ENCODE peak calls at places on chromosomes 2 and 18, in four cellular contexts. X is IMR-90, R is H1, M is H9. I is an unnamed sample.

GRCh38 chr2:138707424-138708074 is 72.6 kb downstream of the NXPH2 start:
- DNase-seq in X (peak), R (no peak), M (no peak), I (no peak)

GRCh38 chr2:137659616-137660015 is 304.7 kb upstream of the HNMT start:
- DNase-seq in X (no peak), R (no peak), M (no peak), I (no peak)

GRCh38 chr2:210654091-210654490 is 97.7 kb downstream of the CPS1 start:
- DNase-seq in X (peak), R (no peak), M (no peak), I (no peak)

GRCh38 chr2:19850526-19851050 is 51.2 kb downstream of the TTC32 start:
- DNase-seq in X (no peak), R (no peak), M (peak), I (no peak)

GRCh38 chr18:65326831-65327230 is 424.0 kb upstream of the CDH7 start:
- DNase-seq in X (no peak), R (no peak), M (no peak), I (no peak)

GRCh38 chr2:143440619-143441018 is 311.4 kb downstream of the ARHGAP15 start:
- DNase-seq in X (no peak), R (no peak), M (no peak), I (no peak)

GRCh38 chr2:80326214-80326613 is 21.7 kb upstream of the LRRTM1 start:
- DNase-seq in X (peak), R (no peak), M (no peak), I (no peak)

GRCh38 chr2:158079672-158080071 is 22.0 kb upstream of the UPP2 start:
- DNase-seq in X (peak), R (no peak), M (no peak), I (no peak)

GRCh38 chr2:127479219-127479825 is 47.0 kb downstream of the IWS1 start:
- DNase-seq in X (peak), R (no peak), M (no peak), I (peak)

GRCh38 chr2:50863856-50864255 is 168.1 kb downstream of the NRXN1 start:
- DNase-seq in X (no peak), R (no peak), M (no peak), I (peak)

GRCh38 chr2:6434396-6434795 is 431.3 kb downstream of the CMPK2 start:
- DNase-seq in X (no peak), R (no peak), M (no peak), I (no peak)

GRCh38 chr2:118940008-118940407 is 2.0 kb upstream of the MARCO start:
- DNase-seq in X (no peak), R (no peak), M (no peak), I (no peak)

GRCh38 chr2:54459037-54459441 is 2.9 kb downstream of the SPTBN1 start:
- DNase-seq in X (peak), R (no peak), M (no peak), I (no peak)

GRCh38 chr2:149065236-149065635 is 26.7 kb downstream of the LYPD6B start:
- DNase-seq in X (peak), R (no peak), M (no peak), I (no peak)

GRCh38 chr2:136664713-136665112 is 100.6 kb upstream of the THSD7B start:
- DNase-seq in X (no peak), R (no peak), M (no peak), I (no peak)

GRCh38 chr18:49257609-49258008 is 202.8 kb downstream of the DYM start:
- DNase-seq in X (no peak), R (no peak), M (no peak), I (no peak)

GRCh38 chr18:48994044-48994651 is 43.4 kb upstream of the SMAD7 start:
- DNase-seq in X (peak), R (no peak), M (no peak), I (no peak)

GRCh38 chr2:22826658-22827165 is 558.3 kb upstream of the KLHL29 start:
- DNase-seq in X (no peak), R (no peak), M (no peak), I (no peak)

GRCh38 chr2:56450083-56450482 is 266.3 kb downstream of the CCDC85A start:
- DNase-seq in X (no peak), R (no peak), M (no peak), I (no peak)

GRCh38 chr2:160168878-160169277 is 31.2 kb downstream of the ITGB6 start:
- DNase-seq in X (no peak), R (no peak), M (no peak), I (no peak)

GRCh38 chr2:11691071-11691660 is 21.2 kb upstream of the NTSR2 start:
- DNase-seq in X (no peak), R (no peak), M (no peak), I (no peak)

GRCh38 chr2:86201951-86202692 is 2.9 kb downstream of the MRPL35 start:
- DNase-seq in X (no peak), R (no peak), M (no peak), I (no peak)

DNA sequence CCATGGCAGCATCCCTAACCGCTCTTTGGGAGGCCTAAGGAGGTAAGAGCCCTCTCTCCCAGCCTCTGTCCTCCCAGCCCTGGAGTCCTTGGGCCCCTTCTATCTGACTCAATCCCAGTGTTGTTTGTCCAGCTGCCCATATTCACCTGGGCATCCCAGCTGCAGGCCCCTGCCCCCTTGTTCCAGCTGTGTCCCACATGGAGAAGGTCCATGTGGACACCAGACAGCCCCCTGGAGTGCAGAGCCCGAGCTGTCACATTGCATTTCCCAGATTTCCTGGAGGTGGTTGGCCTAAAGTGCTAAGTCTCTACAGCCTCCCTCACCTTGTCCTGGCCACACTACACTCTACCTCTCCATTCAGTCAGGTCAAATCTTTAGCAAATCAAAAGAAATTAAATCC is 42.5 kb downstream of the PSD4 start:
- DNase-seq in X (no peak), R (no peak), M (no peak), I (no peak)
- H4K91ac ChIP-seq in X (no peak), R (no peak), M (no peak), I (no peak)

GRCh38 chr2:181807526-181807925 is 84.0 kb upstream of the ITPRID2 start:
- DNase-seq in X (no peak), R (no peak), M (no peak), I (no peak)

GRCh38 chr2:181813963-181814565 is 77.5 kb upstream of the ITPRID2 start:
- DNase-seq in X (peak), R (no peak), M (no peak), I (no peak)

GRCh38 chr2:181818036-181818680 is 73.4 kb upstream of the ITPRID2 start:
- DNase-seq in X (no peak), R (no peak), M (no peak), I (no peak)

GRCh38 chr2:181810823-181811695 is 80.5 kb upstream of the ITPRID2 start:
- DNase-seq in X (peak), R (no peak), M (no peak), I (no peak)

DNA sequence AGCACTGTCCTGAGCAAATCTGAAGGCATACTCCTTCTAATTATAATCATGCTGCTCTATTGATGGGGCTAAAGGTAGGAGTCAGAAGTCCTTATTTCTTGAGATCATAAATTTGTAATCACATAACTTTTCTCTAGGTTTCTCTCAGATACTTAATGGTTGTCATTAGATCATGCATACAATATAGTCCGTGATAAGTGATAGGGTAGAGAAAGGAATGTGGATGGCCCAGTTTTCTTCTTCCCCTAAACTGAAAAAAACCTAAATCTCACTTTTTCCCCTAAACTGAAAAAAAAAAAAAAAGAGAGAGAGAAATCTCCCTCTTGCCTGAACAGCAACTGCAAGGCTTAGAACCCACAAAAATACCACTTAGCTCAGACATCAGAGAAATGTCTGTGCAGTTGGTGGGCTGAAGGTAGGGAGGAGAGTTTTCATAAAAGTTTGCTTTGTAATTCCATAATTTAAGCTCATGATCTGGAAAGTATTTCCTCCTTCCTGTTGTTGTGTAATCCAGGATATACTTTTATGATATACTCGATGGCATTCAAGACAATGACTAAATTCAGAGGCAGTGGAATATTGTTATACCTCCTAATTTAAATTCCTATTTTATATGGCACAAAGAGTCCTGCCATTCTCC is 79.3 kb upstream of the ITPRID2 start:
- DNase-seq in X (peak), R (no peak), M (no peak), I (no peak)
- H2BK15ac ChIP-seq in X (peak), R (no peak), M (no peak), I (no peak)

GRCh38 chr2:236944561-236944960 is 141.1 kb upstream of the COPS8 start:
- DNase-seq in X (no peak), R (no peak), M (no peak), I (no peak)
- H4K91ac ChIP-seq in X (no peak), R (no peak), M (no peak), I (no peak)

DNA sequence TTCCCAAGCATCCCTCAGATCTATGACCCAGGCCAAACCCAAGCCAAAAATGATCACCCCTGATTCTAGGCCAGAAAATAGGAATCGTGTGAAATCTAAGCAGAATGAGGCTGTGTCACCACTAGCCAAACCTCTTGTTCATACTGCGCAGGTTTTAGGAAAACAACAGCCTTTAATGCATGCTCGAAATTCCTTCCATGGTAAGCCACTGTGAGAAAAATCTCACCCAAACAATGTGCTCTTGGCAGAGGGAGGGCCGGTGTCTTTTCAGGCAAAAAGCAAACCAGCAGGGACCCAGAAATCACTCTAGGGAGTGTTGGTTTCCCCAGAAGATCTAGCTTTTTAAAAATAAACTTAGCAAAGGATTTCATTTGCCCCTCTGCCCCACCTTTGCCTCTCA is 71.2 kb upstream of the FOSL2 start:
- DNase-seq in X (peak), R (no peak), M (no peak), I (peak)
- H2BK15ac ChIP-seq in X (no peak), R (no peak), M (no peak), I (no peak)

GRCh38 chr2:217617496-217618085 is 385.2 kb downstream of the TNS1 start:
- DNase-seq in X (peak), R (no peak), M (no peak), I (no peak)
- H4K91ac ChIP-seq in X (peak), R (no peak), M (no peak), I (no peak)

DNA sequence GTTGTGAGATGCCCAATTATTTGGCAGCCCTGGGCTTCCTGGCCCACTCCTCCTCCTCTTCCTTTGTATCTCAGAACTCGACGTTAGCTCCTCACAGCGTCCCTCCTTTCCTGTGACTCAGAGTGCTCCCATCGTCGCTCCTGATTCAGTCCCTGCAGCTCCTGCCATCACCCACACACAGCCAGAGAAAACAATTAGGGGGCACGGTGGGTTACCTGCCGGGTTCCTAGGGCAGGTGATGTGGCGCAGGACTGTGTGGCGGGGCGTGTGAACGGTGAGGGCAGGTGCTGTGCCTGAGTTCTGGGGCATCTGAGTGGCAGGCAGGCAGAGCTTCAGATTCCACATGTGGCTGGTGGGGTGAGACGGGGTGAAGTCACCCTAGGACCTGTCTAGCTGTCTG is 42.6 kb downstream of the GLI2 start:
- DNase-seq in X (peak), R (no peak), M (no peak), I (no peak)
- H2BK15ac ChIP-seq in X (peak), R (peak), M (no peak), I (no peak)

GRCh38 chr2:219508444-219508734 is 5.9 kb upstream of the ASIC4 start:
- DNase-seq in X (no peak), R (no peak), M (no peak), I (no peak)

GRCh38 chr2:219511547-219512325 is 2.5 kb upstream of the ASIC4 start:
- DNase-seq in X (no peak), R (no peak), M (no peak), I (no peak)

GRCh38 chr2:219510512-219511135 is 3.7 kb upstream of the ASIC4 start:
- DNase-seq in X (no peak), R (no peak), M (no peak), I (no peak)

GRCh38 chr2:219508933-219509779 is 5.1 kb upstream of the ASIC4 start:
- DNase-seq in X (no peak), R (no peak), M (no peak), I (no peak)

GRCh38 chr2:219509780-219510511 is 4.3 kb upstream of the ASIC4 start:
- DNase-seq in X (peak), R (no peak), M (peak), I (no peak)
- H4K91ac ChIP-seq in X (no peak), R (peak), M (no peak), I (no peak)

GRCh38 chr2:226649871-226650660 is 149.6 kb downstream of the IRS1 start:
- DNase-seq in X (peak), R (peak), M (peak), I (peak)

GRCh38 chr2:226649201-226649600 is 150.4 kb downstream of the IRS1 start:
- DNase-seq in X (no peak), R (no peak), M (no peak), I (no peak)

GRCh38 chr2:226643550-226644275 is 155.9 kb downstream of the IRS1 start:
- DNase-seq in X (no peak), R (no peak), M (no peak), I (no peak)

GRCh38 chr2:226644342-226644957 is 155.2 kb downstream of the IRS1 start:
- DNase-seq in X (peak), R (no peak), M (no peak), I (no peak)

DNA sequence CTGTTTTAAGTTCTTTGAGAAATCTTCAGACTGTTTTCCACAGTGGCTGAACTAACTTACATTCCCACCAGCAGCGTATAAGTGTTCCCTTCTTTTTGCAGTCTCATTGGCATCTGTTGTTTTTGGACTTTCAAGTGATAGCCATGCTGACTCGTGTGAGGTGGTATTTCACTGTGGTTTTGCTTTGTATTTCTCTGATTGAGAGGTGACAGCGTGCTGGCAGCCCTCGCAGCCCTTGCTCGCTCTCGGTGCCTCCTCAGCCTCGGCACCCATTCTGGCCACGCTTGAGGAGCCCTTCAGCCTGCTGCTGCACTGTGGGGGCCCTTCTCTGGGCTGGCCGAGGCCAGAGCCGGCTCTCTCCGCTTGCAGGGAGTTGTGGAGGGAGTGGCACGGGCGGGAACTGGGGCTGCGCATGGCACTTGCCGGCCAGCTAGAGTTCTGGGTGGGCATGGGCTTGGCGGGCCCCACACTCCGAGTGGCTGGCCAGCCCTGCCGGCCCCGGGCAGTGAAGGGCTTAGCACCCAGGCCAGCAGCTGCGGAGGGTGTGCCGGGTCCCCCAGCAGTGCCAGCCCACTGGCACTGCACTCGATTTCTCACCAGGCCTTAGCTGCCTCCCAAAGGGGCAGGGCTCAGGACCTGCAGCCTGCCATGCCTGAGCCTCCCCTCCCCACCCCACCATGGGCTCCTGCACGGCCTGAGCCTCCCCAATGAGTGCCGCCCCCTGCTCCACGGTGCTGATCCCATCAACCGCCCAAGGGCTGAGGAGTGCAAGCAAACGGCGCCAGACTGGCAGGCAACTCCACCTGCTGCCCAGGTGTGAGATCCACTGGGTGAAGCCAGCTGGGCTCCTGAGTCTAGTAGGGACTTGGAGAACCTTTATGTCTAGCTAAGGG is 151.7 kb downstream of the IRS1 start:
- DNase-seq in X (peak), R (no peak), M (no peak), I (no peak)
- H2BK15ac ChIP-seq in X (no peak), R (no peak), M (no peak), I (no peak)

GRCh38 chr2:68822207-68822872 is 48.9 kb downstream of the BMP10 start:
- DNase-seq in X (no peak), R (no peak), M (no peak), I (no peak)
- H4K91ac ChIP-seq in X (peak), R (no peak), M (no peak), I (no peak)